ENCODE peak calls at places on chromosomes 1 and 21, in ten cellular contexts. P is activated CD4-positive, alpha-beta T cell treated with anti-CD3 and anti-CD28 coated beads, Interleukin-2, amount 10 ng/mL, durations not matched to agents 7 days and 5 days; Y is GF-D8; I is HEK293T; M is NCI-H82; O is neural crest cell; A is activated naive CD4-positive, alpha-beta T cell treated with anti-CD3 and anti-CD28 coated beads, Interleukin-2, amount 50 U/mL, for 16 hours; Z is globus pallidus; T is A172; H is A673. G is an unnamed sample.

GRCh38 chr1:221418346-221418745 is 323.5 kb downstream of the DUSP10 start:
- DNase-seq in H (no peak), I (no peak), M (no peak), Y (no peak), A (no peak), P (no peak), O (no peak), T (peak), Z (no peak), G (no peak)

GRCh38 chr1:52238887-52239707 is 97.2 kb downstream of the ZFYVE9 start:
- DNase-seq in I (no peak), M (no peak), H (no peak), T (no peak), A (no peak), Y (no peak), O (no peak), P (no peak), Z (no peak), G (no peak)

GRCh38 chr21:34037446-34037845 is 35.9 kb upstream of the MRPS6 start:
- DNase-seq in Y (no peak), M (no peak), P (no peak), Z (no peak), H (no peak), I (no peak), T (peak), O (no peak), A (no peak), G (no peak)

GRCh38 chr1:225425211-225425786 is 2.5 kb downstream of the LBR start:
- DNase-seq in H (no peak), A (no peak), Z (no peak), Y (peak), O (no peak), T (peak), I (no peak), M (peak), P (no peak), G (no peak)

GRCh38 chr1:9160079-9160717 is 31.3 kb upstream of the GPR157 start:
- DNase-seq in T (no peak), Z (no peak), Y (no peak), H (no peak), I (no peak), O (no peak), P (no peak), A (no peak), M (no peak), G (no peak)

GRCh38 chr1:99106274-99106673 is 101.6 kb upstream of the PLPPR5 start:
- DNase-seq in M (no peak), P (no peak), O (no peak), T (no peak), A (no peak), I (no peak), H (no peak), Z (no peak), Y (no peak), G (no peak)

GRCh38 chr1:200302192-200302892 is 107.5 kb downstream of the ZNF281 start:
- DNase-seq in I (peak), A (peak), P (peak), Z (peak), T (no peak), Y (no peak), H (peak), M (peak), O (no peak), G (no peak)

GRCh38 chr1:51963592-51964308 is 26.8 kb downstream of the RAB3B start:
- DNase-seq in Y (no peak), H (no peak), T (no peak), Z (no peak), A (no peak), P (no peak), I (no peak), O (no peak), M (no peak), G (no peak)

GRCh38 chr1:173356211-173356762 is 120.8 kb upstream of the PRDX6 start:
- DNase-seq in A (no peak), T (no peak), I (no peak), M (no peak), Z (no peak), P (no peak), Y (no peak), O (no peak), H (no peak), G (no peak)

GRCh38 chr1:9827558-9828185 is 3.9 kb upstream of the CLSTN1 start:
- DNase-seq in A (no peak), O (no peak), Y (no peak), P (no peak), H (no peak), Z (no peak), M (peak), T (no peak), I (no peak), G (no peak)

GRCh38 chr1:240496941-240497340 is 115.0 kb downstream of the GREM2 start:
- DNase-seq in M (no peak), I (no peak), T (peak), P (no peak), H (no peak), A (no peak), Z (no peak), O (no peak), Y (no peak), G (no peak)

GRCh38 chr1:225470691-225471452 is 43.0 kb upstream of the LBR start:
- DNase-seq in Z (no peak), H (no peak), I (no peak), A (no peak), M (no peak), T (no peak), P (no peak), O (no peak), Y (no peak), G (no peak)

GRCh38 chr1:203048086-203048485 is 21.8 kb downstream of the PPFIA4 start:
- DNase-seq in I (no peak), Z (no peak), H (no peak), M (no peak), Y (no peak), A (no peak), P (no peak), O (no peak), T (no peak), G (no peak)

GRCh38 chr1:190067592-190067991 is 410.1 kb downstream of the BRINP3 start:
- DNase-seq in A (no peak), Z (no peak), Y (no peak), I (no peak), H (no peak), O (no peak), M (no peak), T (peak), P (no peak), G (no peak)

GRCh38 chr1:94648225-94649007 is 106.9 kb upstream of the F3 start:
- DNase-seq in P (no peak), O (no peak), A (no peak), Y (no peak), I (no peak), Z (no peak), M (no peak), H (peak), T (peak), G (no peak)

GRCh38 chr1:21302747-21303715 is 12.8 kb upstream of the ECE1 start:
- DNase-seq in P (no peak), I (no peak), M (peak), T (peak), O (no peak), Y (peak), H (no peak), Z (no peak), A (no peak), G (no peak)

GRCh38 chr1:169933999-169934725 is 40.5 kb upstream of the SCYL3 start:
- DNase-seq in T (peak), Z (no peak), M (no peak), A (no peak), Y (no peak), I (peak), P (no peak), H (no peak), O (no peak), G (no peak)

GRCh38 chr1:179973198-179974114 is 18.8 kb downstream of the CEP350 start:
- DNase-seq in Y (no peak), M (no peak), I (peak), A (no peak), H (no peak), Z (no peak), O (no peak), P (no peak), T (no peak), G (no peak)

GRCh38 chr1:26015358-26015757 is 6.2 kb upstream of the EXTL1 start:
- DNase-seq in Z (no peak), A (no peak), T (no peak), P (no peak), I (no peak), M (no peak), H (peak), O (no peak), Y (peak), G (no peak)

GRCh38 chr1:229596961-229597699 is 28.8 kb downstream of the TAF5L start:
- DNase-seq in O (no peak), P (no peak), I (no peak), Y (no peak), Z (peak), A (no peak), H (no peak), M (no peak), T (peak), G (no peak)

GRCh38 chr1:56754713-56755505 is 64.3 kb downstream of the FYB2 start:
- DNase-seq in H (no peak), Z (no peak), A (no peak), Y (no peak), I (no peak), M (no peak), P (no peak), T (no peak), O (no peak), G (no peak)

GRCh38 chr1:182280521-182280920 is 111.1 kb downstream of the GLUL start:
- DNase-seq in T (no peak), P (no peak), Y (no peak), A (no peak), H (no peak), I (no peak), Z (no peak), M (peak), O (no peak), G (no peak)

GRCh38 chr1:169202836-169203235 is 96.3 kb downstream of the ATP1B1 start:
- DNase-seq in T (no peak), A (no peak), H (no peak), O (no peak), P (no peak), Z (no peak), M (no peak), Y (peak), I (no peak), G (no peak)

GRCh38 chr1:1001057-1001630 is 1.2 kb upstream of the HES4 start:
- DNase-seq in I (no peak), O (peak), T (no peak), P (no peak), M (no peak), Z (no peak), A (no peak), H (no peak), Y (no peak), G (no peak)